ENCODE peak calls at places on chromosome 19, in four cellular contexts. F is Peyer's patch, D is uterus, G is left lung. V is an unnamed sample.

GRCh38 chr19:4676955-4677731 is 7.0 kb upstream of the MYDGF start:
- DNase-seq in F (no peak), D (no peak), G (no peak), V (no peak)

GRCh38 chr19:50415661-50416033 is 3.1 kb upstream of the SPIB start:
- DNase-seq in D (no peak), F (no peak), G (peak; percentile 89), V (peak; percentile 80)

GRCh38 chr19:47075179-47075811 is 26.9 kb upstream of the TMEM160 start:
- DNase-seq in G (peak; percentile 90), D (no peak), F (no peak), V (no peak)

GRCh38 chr19:49758292-49758691 is 4.8 kb downstream of the TSKS start:
- DNase-seq in F (no peak), G (no peak), D (no peak), V (no peak)

GRCh38 chr19:1590641-1591397 is 1.8 kb downstream of the MBD3 start:
- DNase-seq in D (no peak), G (no peak), F (peak; percentile 49), V (no peak)

GRCh38 chr19:10896851-10897526 is 25.6 kb downstream of the CARM1 start:
- DNase-seq in D (no peak), F (no peak), G (no peak), V (no peak)

GRCh38 chr19:35977446-35978222 is 17.4 kb upstream of the SDHAF1 start:
- DNase-seq in D (no peak), F (no peak), G (peak; percentile 49), V (no peak)

GRCh38 chr19:29583196-29584006 is 22.7 kb upstream of the POP4 start:
- DNase-seq in F (no peak), D (no peak), G (no peak), V (no peak)

GRCh38 chr19:48623556-48624066 is 4.3 kb downstream of the SPHK2 start:
- DNase-seq in G (no peak), D (no peak), F (no peak), V (no peak)

GRCh38 chr19:50705422-50706019 is 14.1 kb downstream of the SHANK1 start:
- DNase-seq in D (no peak), G (no peak), F (no peak), V (no peak)

GRCh38 chr19:51497666-51498065 is 3.9 kb downstream of the SIGLEC12 start:
- DNase-seq in G (no peak), D (no peak), F (no peak), V (no peak)

DNA sequence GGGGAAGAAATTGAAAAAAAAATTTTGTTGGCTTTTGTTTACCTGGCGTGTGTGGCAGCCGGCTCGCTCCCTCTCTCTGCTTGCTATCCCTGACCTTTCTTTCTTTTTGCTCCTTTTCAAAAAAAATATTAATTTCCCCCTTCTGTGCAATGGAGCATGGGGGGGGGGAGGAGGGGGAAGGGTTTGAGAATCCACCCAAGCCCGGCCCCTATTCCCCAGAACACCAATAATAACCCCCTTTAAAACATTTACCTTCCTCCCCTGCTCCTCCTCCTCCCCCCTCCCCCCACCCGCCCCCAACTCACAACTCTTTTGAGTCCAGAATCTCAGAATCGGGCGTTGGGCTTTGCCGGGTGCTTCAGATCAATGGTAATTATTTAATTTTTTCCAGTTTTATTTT is 28.4 kb downstream of the NFIX start:
- DNase-seq in F (no peak), D (no peak), G (no peak), V (no peak)
- H3K4me3 ChIP-seq in F (peak overlapping the region; percentile 49), D (peak overlapping the region; percentile 40), G (peak overlapping the region; percentile 33), V (peak overlapping the region; percentile 53)

DNA sequence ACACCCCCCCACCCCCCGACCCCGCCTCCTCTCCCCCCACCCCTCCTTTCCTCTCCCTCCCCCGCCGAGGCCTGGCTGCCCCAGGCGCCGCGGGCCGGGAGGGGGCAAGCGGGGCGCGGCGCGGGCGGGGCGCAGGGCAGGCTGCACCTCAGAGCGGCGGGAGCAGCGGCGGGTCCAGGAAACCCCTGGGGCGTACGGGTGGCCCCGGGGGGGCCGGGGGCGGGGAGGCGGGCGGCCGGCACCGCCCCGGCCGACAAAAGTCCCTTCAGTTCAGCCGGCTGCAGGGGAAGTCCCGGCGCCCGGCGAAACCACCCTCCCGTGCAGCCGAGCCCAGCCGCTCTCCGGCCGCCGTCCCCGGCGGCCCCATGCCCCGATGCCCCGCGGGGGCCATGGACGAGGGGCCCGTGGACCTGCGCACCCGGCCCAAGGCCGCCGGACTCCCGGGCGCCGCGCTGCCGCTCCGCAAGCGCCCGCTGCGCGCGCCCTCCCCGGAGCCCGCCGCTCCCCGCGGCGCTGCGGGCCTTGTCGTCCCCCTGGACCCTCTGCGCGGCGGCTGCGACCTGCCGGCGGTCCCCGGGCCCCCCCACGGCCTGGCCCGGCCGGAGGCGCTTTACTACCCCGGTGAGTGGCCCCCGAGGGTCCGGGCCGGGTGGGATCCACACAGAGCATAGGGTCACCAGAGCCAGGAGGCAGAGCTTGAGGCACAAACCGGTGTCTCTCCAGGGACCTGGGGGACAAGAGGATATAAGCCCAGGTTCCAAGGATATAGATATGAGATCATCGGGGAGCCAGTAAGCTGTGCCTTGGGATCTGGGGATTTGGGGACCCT is at the start of gene BCL3:
- DNase-seq in G (peak; percentile 96), F (peak; percentile 91), D (peak; percentile 77), V (peak; percentile 91)
- H3K4me1 ChIP-seq in G (peaks cover 45% of the 10 kb centered on the region), F (peaks cover 30% of the 10 kb centered on the region), D (peaks cover 5% of the 10 kb centered on the region), V (peaks cover 65% of the 10 kb centered on the region)

DNA sequence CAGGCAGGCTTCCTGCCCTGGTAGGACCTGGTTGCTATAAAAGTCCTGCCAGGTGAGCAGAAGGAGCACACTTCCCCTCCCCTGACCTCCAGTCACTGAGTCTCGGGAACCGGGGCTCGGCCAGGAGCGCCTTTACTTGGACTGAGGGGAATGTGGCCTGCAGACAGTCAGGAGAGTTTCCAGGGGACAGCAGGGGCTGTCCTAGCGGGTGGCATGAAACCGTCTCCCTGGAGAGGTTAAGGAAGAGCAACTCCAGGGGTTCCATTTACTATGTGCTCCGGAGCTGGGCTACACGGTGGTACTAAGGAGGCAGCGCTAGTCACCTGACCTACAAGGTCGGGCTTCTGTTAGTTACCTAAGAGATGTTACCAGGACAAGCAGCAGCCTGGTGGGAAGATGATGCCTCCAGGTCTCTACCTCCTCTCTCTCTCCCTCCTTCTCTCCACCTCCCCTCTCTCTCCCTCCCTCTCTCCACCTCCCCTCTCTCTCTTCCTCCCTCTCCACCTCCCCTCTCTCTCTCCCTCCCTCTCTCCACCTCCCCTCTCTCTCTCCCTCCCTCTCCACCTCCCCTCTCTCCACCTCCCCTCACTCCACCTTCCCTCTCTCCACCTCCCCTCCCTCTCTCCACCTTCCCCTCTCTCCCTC is 4.1 kb upstream of the CNOT3 start:
- DNase-seq in F (no peak), G (no peak), D (no peak), V (no peak)
- H3K4me3 ChIP-seq in F (no peak overlapping the region), G (no peak overlapping the region), D (no peak overlapping the region), V (no peak overlapping the region)

GRCh38 chr19:16359964-16360363 is 35.3 kb downstream of the KLF2 start:
- DNase-seq in F (no peak), G (no peak), D (no peak), V (no peak)
- H3K4me1 ChIP-seq in F (peaks cover 9% of the 10 kb centered on the region), G (no peaks in the 10 kb centered on the region), D (no peaks in the 10 kb centered on the region), V (peaks cover 24% of the 10 kb centered on the region)